ENCODE peak calls at places on chromosomes 4 and X, in eight cellular contexts. R is right cardiac atrium; D is osteocyte; B is body of pancreas; F is brain microvascular endothelial cell; G is WTC11; A is kidney epithelial cell; Q is activated CD4-positive, CD25-positive, alpha-beta regulatory T cell treated with anti-CD3 and anti-CD28 coated beads, Interleukin-2, amount 50 U/mL, for 72 hours. O is an unnamed sample.

GRCh38 chr4:76607846-76608245 is 172.8 kb downstream of the SHROOM3 start:
- DNase-seq in Q (no peak), D (no peak), A (no peak), F (no peak), B (no peak), R (no peak), G (no peak), O (no peak)

GRCh38 chr4:141905751-141906150 is 269.4 kb downstream of the IL15 start:
- DNase-seq in F (no peak), B (no peak), G (no peak), D (no peak), R (no peak), Q (no peak), A (peak), O (no peak)

GRCh38 chrX:118685393-118685792 is 42.0 kb upstream of the IL13RA1 start:
- DNase-seq in B (no peak), Q (no peak), A (no peak), R (no peak), F (no peak), G (no peak), D (no peak), O (no peak)

GRCh38 chrX:140040397-140040796 is 75.1 kb upstream of the CXorf66 start:
- DNase-seq in Q (no peak), G (no peak), D (no peak), A (peak), R (no peak), F (no peak), B (no peak), O (no peak)

GRCh38 chrX:103464774-103465117 is 54.5 kb downstream of the RAB40A start:
- DNase-seq in F (peak), Q (peak), B (peak), R (peak), D (peak), A (no peak), G (peak), O (peak)

GRCh38 chrX:3548743-3549441 is 164.6 kb downstream of the PRKX start:
- DNase-seq in A (no peak), B (peak), Q (no peak), D (no peak), G (no peak), R (no peak), F (peak), O (no peak)

GRCh38 chrX:136879001-136879667 is 1.4 kb downstream of the RBMX start:
- DNase-seq in D (no peak), R (no peak), B (no peak), G (no peak), A (no peak), Q (no peak), F (no peak), O (no peak)

GRCh38 chr4:85222561-85222960 is 252.4 kb upstream of the ARHGAP24 start:
- DNase-seq in A (no peak), G (no peak), B (no peak), D (no peak), F (no peak), Q (no peak), R (no peak), O (no peak)

GRCh38 chr4:99861120-99861905 is 32.9 kb downstream of the LAMTOR3 start:
- DNase-seq in D (no peak), A (no peak), B (no peak), Q (no peak), R (no peak), F (no peak), G (no peak), O (no peak)

GRCh38 chr4:156946508-156947197 is 24.9 kb downstream of the PDGFC start:
- DNase-seq in G (no peak), Q (no peak), B (no peak), D (no peak), R (peak), A (peak), F (peak), O (no peak)

GRCh38 chrX:2395261-2395850 is 105.4 kb downstream of the DHRSX start:
- DNase-seq in G (peak), F (no peak), D (no peak), A (no peak), B (no peak), Q (no peak), R (no peak), O (no peak)

GRCh38 chr4:1872918-1873269 is 1.7 kb downstream of the NSD2 start:
- DNase-seq in A (no peak), R (no peak), F (peak), D (no peak), Q (no peak), B (no peak), G (no peak), O (no peak)

O was measured in esophagus muscularis mucosa.